ENCODE peak calls at places on chromosomes 13 and 19, in four cellular contexts. F is transverse colon, G is thoracic aorta, L is adrenal gland. K is an unnamed sample.

GRCh38 chr19:28289294-28290063 is 923.5 kb downstream of the UQCRFS1 start:
- DNase-seq in L (peak; percentile 8), F (peak; percentile 69), G (no peak), K (no peak)

GRCh38 chr19:2123682-2124387 is 27.1 kb downstream of the IZUMO4 start:
- DNase-seq in F (no peak), G (no peak), L (peak; percentile 29), K (no peak)

GRCh38 chr19:28492201-28492600 is 720.8 kb downstream of the UQCRFS1 start:
- DNase-seq in F (no peak), G (no peak), L (no peak), K (no peak)

GRCh38 chr13:19606152-19606551 is 27.3 kb upstream of the MPHOSPH8 start:
- DNase-seq in F (no peak), L (no peak), G (no peak), K (no peak)

GRCh38 chr13:110627761-110628476 is 12.6 kb downstream of the NAXD start:
- DNase-seq in F (no peak), L (no peak), G (no peak), K (no peak)

GRCh38 chr13:25171517-25172302 is at the start of gene AMER2:
- DNase-seq in L (peak; percentile 77), F (peak; percentile 11), G (no peak), K (no peak)

GRCh38 chr13:46211116-46211515 is 612 bp upstream of the LRRC63 start:
- DNase-seq in L (peak; percentile 42), F (no peak), G (no peak), K (no peak)

GRCh38 chr19:39937094-39937493 is 2.7 kb upstream of the FCGBP start:
- DNase-seq in G (no peak), F (no peak), L (no peak), K (no peak)

GRCh38 chr13:93561553-93561952 is 334.9 kb downstream of the GPC6 start:
- DNase-seq in F (no peak), G (no peak), L (no peak), K (no peak)

GRCh38 chr13:43185206-43185605 is 161.8 kb downstream of the DNAJC15 start:
- DNase-seq in F (no peak), L (no peak), G (no peak), K (no peak)

GRCh38 chr19:48752511-48753365 is at the start of gene FUT1:
- DNase-seq in F (peak; percentile 76), L (peak; percentile 68), G (no peak), K (no peak)

GRCh38 chr13:33676700-33677048 is 141.3 kb upstream of the RFC3 start:
- DNase-seq in G (no peak), L (peak; percentile 63), F (peak; percentile 58), K (no peak)

GRCh38 chr19:45526143-45526542 is 18.9 kb downstream of the VASP start:
- DNase-seq in L (peak; percentile 88), F (peak; percentile 68), G (no peak), K (no peak)

GRCh38 chr13:42885325-42885724 is 103.9 kb downstream of the FAM216B start:
- DNase-seq in F (no peak), L (no peak), G (no peak), K (no peak)

GRCh38 chr13:33249066-33249465 is 36.5 kb downstream of the STARD13 start:
- DNase-seq in L (no peak), F (no peak), G (no peak), K (no peak)

GRCh38 chr19:28980236-28980868 is 232.6 kb downstream of the UQCRFS1 start:
- DNase-seq in G (no peak), L (no peak), F (no peak), K (no peak)

GRCh38 chr13:50011461-50011860 is 3.8 kb upstream of the KCNRG start:
- DNase-seq in L (no peak), G (no peak), F (no peak), K (no peak)

GRCh38 chr13:80599765-80600164 is 258.8 kb upstream of the SPRY2 start:
- DNase-seq in G (no peak), L (peak; percentile 19), F (no peak), K (no peak)

GRCh38 chr19:6713773-6714692 is 6.4 kb downstream of the C3 start:
- DNase-seq in F (no peak), L (no peak), G (no peak), K (no peak)

GRCh38 chr19:43779147-43779819 is 1.5 kb downstream of the KCNN4 start:
- DNase-seq in G (no peak), F (peak; percentile 82), L (no peak), K (no peak)

GRCh38 chr19:15466851-15467733 is 2.7 kb upstream of the RASAL3 start:
- DNase-seq in L (no peak), G (no peak), F (peak; percentile 23), K (peak; percentile 62)

GRCh38 chr19:38638461-38638860 is 9.0 kb upstream of the ACTN4 start:
- DNase-seq in F (no peak), G (no peak), L (no peak), K (no peak)

GRCh38 chr19:38632476-38633213 is 13.7 kb downstream of the EIF3K start:
- DNase-seq in L (no peak), F (no peak), G (no peak), K (no peak)

GRCh38 chr19:38639679-38640078 is 7.8 kb upstream of the ACTN4 start:
- DNase-seq in L (no peak), G (no peak), F (no peak), K (no peak)

GRCh38 chr19:38634757-38635482 is 12.5 kb upstream of the ACTN4 start:
- DNase-seq in F (peak; percentile 86), G (no peak), L (peak; percentile 76), K (peak; percentile 67)

DNA sequence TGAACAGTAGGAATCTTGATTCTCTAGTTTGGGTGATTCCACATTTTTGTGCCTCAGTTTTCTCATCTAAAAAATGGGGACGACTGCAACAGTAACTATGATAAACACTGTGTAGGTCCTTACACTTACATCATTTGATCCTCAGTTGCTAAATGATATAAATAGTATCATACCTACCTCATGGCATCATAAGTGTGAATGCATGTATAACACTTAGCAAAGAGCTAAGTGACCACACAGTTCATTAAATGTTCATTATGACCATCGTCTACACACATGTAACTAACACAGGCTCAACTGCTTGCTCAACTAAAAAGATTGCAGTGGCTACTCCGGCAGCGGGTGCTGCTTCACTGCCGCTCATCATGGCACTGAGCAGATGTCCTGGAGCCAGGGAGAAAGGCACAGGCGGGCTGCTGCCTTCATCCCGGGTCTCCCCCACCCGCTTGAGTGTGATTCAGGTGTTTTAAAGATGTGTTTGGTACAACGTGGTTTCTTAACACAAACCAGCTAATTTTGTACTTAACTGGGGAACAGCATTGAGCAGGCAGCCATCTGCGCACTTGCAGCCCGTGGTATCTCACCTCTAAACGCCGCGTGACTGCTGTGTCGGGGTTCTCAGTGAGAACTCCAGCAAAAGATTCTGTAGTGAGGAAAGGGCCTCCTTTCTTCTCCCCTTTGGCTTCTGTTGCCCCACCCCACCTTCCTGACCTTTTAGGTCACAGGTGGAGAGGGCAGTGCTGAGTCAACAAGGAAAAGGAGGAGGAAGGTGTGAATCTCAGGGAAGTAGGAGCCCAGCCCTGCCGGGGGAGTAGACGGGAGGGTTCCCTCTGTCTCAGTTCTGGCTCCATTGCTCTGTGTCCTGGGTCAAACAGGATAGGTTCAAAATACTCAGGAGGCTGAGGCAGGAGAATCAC is 11.7 kb upstream of the ACTN4 start:
- DNase-seq in L (no peak), G (no peak), F (no peak), K (no peak)
- H3K27ac ChIP-seq in L (no peak overlapping the region), G (no peak overlapping the region), F (peak overlapping the region; percentile 82), K (no peak overlapping the region)

DNA sequence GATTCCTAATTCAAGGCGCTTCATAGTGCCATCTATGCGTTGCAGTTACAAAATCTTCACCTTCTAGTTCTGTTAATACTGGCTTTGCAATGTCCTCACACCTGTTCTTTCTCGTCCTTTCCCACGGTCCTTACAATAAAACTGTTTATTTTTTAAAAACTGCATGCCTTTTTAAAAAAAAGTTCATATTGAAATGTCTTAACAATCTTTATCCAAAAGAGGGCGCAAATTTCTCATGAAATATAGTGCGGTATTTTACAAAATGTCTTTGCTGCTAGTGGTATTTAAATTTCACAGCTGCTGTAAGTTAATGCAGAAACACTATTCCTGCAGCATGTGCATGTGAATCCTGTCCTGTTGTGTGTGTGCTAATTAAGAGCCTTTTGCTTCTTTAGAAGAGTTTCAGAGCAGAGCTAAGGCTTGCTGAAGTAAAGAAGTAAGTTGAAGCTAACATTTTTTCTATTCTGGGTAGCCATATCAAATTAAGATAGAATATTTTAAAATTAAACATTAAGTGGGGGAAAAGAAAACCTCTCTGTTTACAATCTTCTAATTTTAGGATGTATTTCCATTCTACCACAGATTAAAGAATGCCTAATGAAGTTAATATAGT is 15.8 kb upstream of the CLDN10 start:
- DNase-seq in F (no peak), L (no peak), G (no peak), K (no peak)
- TF ChIP-seq CTCF in F (peak; percentile 33), L (peak; percentile 48), G (peak; percentile 28), K (peak; percentile 41)

DNA sequence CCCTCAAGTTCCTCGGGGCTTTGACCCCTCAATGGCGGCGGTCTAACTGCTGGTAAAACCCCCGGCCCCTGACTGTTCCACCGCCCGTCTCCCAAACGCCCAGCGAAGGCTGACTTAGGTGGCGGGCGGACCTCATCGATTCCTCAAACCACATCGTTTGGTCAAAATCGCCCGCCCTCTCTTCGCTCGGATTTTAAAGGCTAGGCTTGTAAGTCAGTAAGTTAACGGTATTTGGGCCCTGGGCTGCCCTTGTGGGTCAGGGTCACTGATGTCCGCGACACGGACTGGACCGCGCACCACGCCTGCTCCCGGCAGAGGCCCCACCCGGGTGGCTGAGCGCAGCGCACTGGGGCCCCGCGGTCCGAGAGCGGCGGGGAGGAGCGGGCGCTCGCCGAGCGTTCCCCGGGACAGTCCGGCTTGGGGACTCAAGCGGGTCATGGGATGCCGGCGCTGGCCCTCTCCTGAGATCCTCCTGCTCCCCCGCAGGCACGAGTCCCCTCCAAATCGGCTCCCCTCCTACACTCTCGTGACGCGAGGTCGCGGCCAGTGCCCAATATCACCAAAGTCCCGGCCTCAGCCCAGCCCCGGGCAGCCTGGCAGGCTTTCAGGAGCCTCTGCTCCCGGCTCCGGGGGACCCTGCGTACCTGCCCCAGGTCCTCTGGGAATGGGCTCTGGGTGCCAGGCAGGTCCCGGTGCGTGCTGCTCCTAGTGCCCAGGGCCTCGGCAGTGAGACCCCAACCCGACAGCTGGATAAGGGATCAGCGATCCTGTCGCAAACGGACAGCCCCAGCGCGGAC is 990 bp downstream of the FLT1 start:
- DNase-seq in L (no peak), F (no peak), G (no peak), K (no peak)
- H3K27ac ChIP-seq in L (no peak overlapping the region), F (no peak overlapping the region), G (no peak overlapping the region), K (no peak overlapping the region)

GRCh38 chr19:10549733-10550132 is 6.0 kb downstream of the ATG4D start:
- DNase-seq in G (no peak), L (no peak), F (no peak), K (no peak)

GRCh38 chr19:10550336-10550735 is 6.6 kb downstream of the ATG4D start:
- DNase-seq in G (no peak), L (no peak), F (no peak), K (no peak)

GRCh38 chr19:10553087-10553667 is 9.5 kb downstream of the ATG4D start:
- DNase-seq in F (no peak), G (no peak), L (no peak), K (no peak)

GRCh38 chr19:10552596-10553053 is 8.9 kb downstream of the ATG4D start:
- DNase-seq in G (no peak), L (no peak), F (no peak), K (no peak)

DNA sequence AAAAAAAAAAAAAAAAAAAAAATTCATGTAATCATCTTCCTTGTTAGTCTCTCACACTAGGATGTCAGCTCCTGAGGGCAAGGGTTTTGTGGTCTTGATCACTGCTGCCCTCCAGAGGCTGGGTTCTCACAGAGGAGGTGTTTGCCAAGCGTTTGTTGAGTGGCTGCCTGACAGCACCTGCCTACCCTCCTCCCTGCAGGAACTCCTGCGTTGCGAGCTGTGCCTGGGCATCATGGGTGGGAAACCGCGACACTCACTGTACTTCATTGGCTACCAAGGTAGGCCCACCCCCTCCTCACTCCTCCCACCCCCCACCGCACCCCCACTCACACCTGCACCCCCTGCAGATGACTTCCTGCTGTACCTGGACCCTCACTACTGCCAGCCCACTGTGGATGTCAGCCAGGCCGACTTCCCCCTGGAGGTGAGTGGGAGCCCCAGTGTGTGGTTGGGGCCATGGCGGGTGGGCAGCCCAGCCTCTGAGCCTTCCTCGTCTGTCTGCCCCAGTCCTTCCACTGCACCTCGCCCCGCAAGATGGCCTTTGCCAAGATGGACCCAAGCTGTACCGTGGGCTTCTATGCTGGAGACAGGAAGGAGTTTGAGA is 8.1 kb downstream of the ATG4D start:
- DNase-seq in G (no peak), F (peak; percentile 46), L (no peak), K (no peak)
- TF ChIP-seq CTCF in G (no peak), F (no peak), L (no peak), K (no peak)